ENCODE peak calls at places on chromosomes 5 and 9, in eight cellular contexts. One of them, this sample, is unnamed.

GRCh38 chr5:36607114-36607561 is 732 bp downstream of the SLC1A3 start:
- DNase-seq in GM03348: peak; percentile 39
- DNase-seq in PC-3: peak; percentile 59
- DNase-seq in cardiac septum: no peak
- DNase-seq in GM12878: no peak
- DNase-seq in stomach: no peak
- DNase-seq in osteoblast: no peak
- DNase-seq in nucleus accumbens: no peak
- DNase-seq in this sample: peak; percentile 25

GRCh38 chr5:31663519-31663918 is 24.6 kb downstream of the PDZD2 start:
- DNase-seq in PC-3: peak; percentile 30
- DNase-seq in osteoblast: peak; percentile 94
- DNase-seq in cardiac septum: no peak
- DNase-seq in GM12878: no peak
- DNase-seq in GM03348: peak; percentile 47
- DNase-seq in stomach: no peak
- DNase-seq in nucleus accumbens: no peak
- DNase-seq in this sample: peak; percentile 39

GRCh38 chr5:38601843-38602424 is 45.5 kb upstream of the LIFR start:
- DNase-seq in nucleus accumbens: no peak
- DNase-seq in osteoblast: peak; percentile 58
- DNase-seq in cardiac septum: no peak
- DNase-seq in PC-3: peak; percentile 93
- DNase-seq in GM12878: no peak
- DNase-seq in stomach: no peak
- DNase-seq in GM03348: peak; percentile 12
- DNase-seq in this sample: no peak

GRCh38 chr9:33130961-33131360 is 36.2 kb downstream of the B4GALT1 start:
- DNase-seq in GM12878: no peak
- DNase-seq in GM03348: no peak
- DNase-seq in nucleus accumbens: no peak
- DNase-seq in PC-3: no peak
- DNase-seq in osteoblast: no peak
- DNase-seq in stomach: no peak
- DNase-seq in cardiac septum: no peak
- DNase-seq in this sample: no peak

GRCh38 chr9:122346478-122347347 is 24.1 kb upstream of the PTGS1 start:
- DNase-seq in nucleus accumbens: no peak
- DNase-seq in osteoblast: peak; percentile 91
- DNase-seq in stomach: peak; percentile 55
- DNase-seq in GM03348: peak; percentile 79
- DNase-seq in cardiac septum: no peak
- DNase-seq in GM12878: no peak
- DNase-seq in PC-3: peak; percentile 17
- DNase-seq in this sample: peak; percentile 72

GRCh38 chr5:114243281-114243982 is 118.4 kb upstream of the KCNN2 start:
- DNase-seq in GM12878: no peak
- DNase-seq in cardiac septum: no peak
- DNase-seq in PC-3: peak; percentile 33
- DNase-seq in osteoblast: no peak
- DNase-seq in stomach: no peak
- DNase-seq in nucleus accumbens: no peak
- DNase-seq in GM03348: no peak
- DNase-seq in this sample: peak; percentile 16

GRCh38 chr5:88889165-88890069 is 6.4 kb upstream of the MEF2C start:
- DNase-seq in cardiac septum: peak; percentile 80
- DNase-seq in GM12878: no peak
- DNase-seq in osteoblast: peak; percentile 81
- DNase-seq in stomach: no peak
- DNase-seq in PC-3: peak; percentile 33
- DNase-seq in nucleus accumbens: peak; percentile 67
- DNase-seq in GM03348: peak; percentile 52
- DNase-seq in this sample: peak; percentile 42

GRCh38 chr9:94783121-94783664 is 56.7 kb downstream of the AOPEP start:
- DNase-seq in GM03348: peak; percentile 75
- DNase-seq in stomach: peak; percentile 80
- DNase-seq in nucleus accumbens: peak; percentile 30
- DNase-seq in cardiac septum: peak; percentile 84
- DNase-seq in osteoblast: peak; percentile 90
- DNase-seq in GM12878: peak; percentile 27
- DNase-seq in PC-3: peak; percentile 98
- DNase-seq in this sample: peak; percentile 56

GRCh38 chr5:53032188-53032587 is 43.0 kb downstream of the ITGA2 start:
- DNase-seq in GM03348: no peak
- DNase-seq in osteoblast: no peak
- DNase-seq in cardiac septum: no peak
- DNase-seq in nucleus accumbens: no peak
- DNase-seq in GM12878: no peak
- DNase-seq in stomach: no peak
- DNase-seq in PC-3: no peak
- DNase-seq in this sample: no peak